ENCODE peak calls at places on chromosomes 4 and X, in four cellular contexts. One of them, this sample, is unnamed.

GRCh38 chr4:122583906-122584305 is 37.0 kb downstream of the IL21 start:
- DNase-seq in mucosa of gallbladder: no peak
- DNase-seq in fibroblast of lung: peak
- DNase-seq in naive B cell: no peak
- DNase-seq in this sample: no peak

GRCh38 chr4:22237155-22237751 is 278.6 kb downstream of the ADGRA3 start:
- DNase-seq in mucosa of gallbladder: peak
- DNase-seq in naive B cell: peak
- DNase-seq in fibroblast of lung: peak
- DNase-seq in this sample: peak

GRCh38 chr4:98653890-98654867 is 4.2 kb downstream of the TSPAN5 start:
- DNase-seq in mucosa of gallbladder: no peak
- DNase-seq in naive B cell: no peak
- DNase-seq in fibroblast of lung: peak
- DNase-seq in this sample: no peak

GRCh38 chr4:121666091-121666679 is 30.6 kb downstream of the ANXA5 start:
- DNase-seq in naive B cell: no peak
- DNase-seq in fibroblast of lung: no peak
- DNase-seq in mucosa of gallbladder: no peak
- DNase-seq in this sample: no peak

GRCh38 chrX:31227250-31227649 is 155.4 kb upstream of the FTHL17 start:
- DNase-seq in naive B cell: no peak
- DNase-seq in fibroblast of lung: no peak
- DNase-seq in mucosa of gallbladder: no peak
- DNase-seq in this sample: peak

GRCh38 chrX:119427024-119427794 is 28.1 kb downstream of the SLC25A43 start:
- DNase-seq in fibroblast of lung: peak
- DNase-seq in mucosa of gallbladder: no peak
- DNase-seq in naive B cell: peak
- DNase-seq in this sample: no peak

GRCh38 chrX:130109429-130110378 is 593 bp downstream of the ELF4 start:
- DNase-seq in mucosa of gallbladder: no peak
- DNase-seq in naive B cell: no peak
- DNase-seq in fibroblast of lung: peak
- DNase-seq in this sample: no peak

GRCh38 chrX:154356596-154356995 is 17.8 kb downstream of the FLNA start:
- DNase-seq in fibroblast of lung: no peak
- DNase-seq in mucosa of gallbladder: no peak
- DNase-seq in naive B cell: no peak
- DNase-seq in this sample: no peak

GRCh38 chrX:115902995-115903394 is 267.5 kb upstream of the AGTR2 start:
- DNase-seq in naive B cell: no peak
- DNase-seq in fibroblast of lung: no peak
- DNase-seq in mucosa of gallbladder: no peak
- DNase-seq in this sample: no peak

GRCh38 chr4:156238171-156238570 is 284.5 kb upstream of the CTSO start:
- DNase-seq in mucosa of gallbladder: no peak
- DNase-seq in naive B cell: no peak
- DNase-seq in fibroblast of lung: no peak
- DNase-seq in this sample: no peak

GRCh38 chrX:130114141-130114561 is 3.9 kb upstream of the ELF4 start:
- DNase-seq in fibroblast of lung: no peak
- DNase-seq in mucosa of gallbladder: no peak
- DNase-seq in naive B cell: no peak
- DNase-seq in this sample: no peak

GRCh38 chrX:48769230-48769629 is 7.7 kb downstream of the GLOD5 start:
- DNase-seq in fibroblast of lung: no peak
- DNase-seq in mucosa of gallbladder: no peak
- DNase-seq in naive B cell: no peak
- DNase-seq in this sample: peak

GRCh38 chr4:600850-601515 is 24.4 kb upstream of the PDE6B start:
- DNase-seq in naive B cell: no peak
- DNase-seq in fibroblast of lung: no peak
- DNase-seq in mucosa of gallbladder: no peak
- DNase-seq in this sample: no peak

GRCh38 chr4:162645381-162645780 is 481.6 kb upstream of the FSTL5 start:
- DNase-seq in mucosa of gallbladder: no peak
- DNase-seq in fibroblast of lung: no peak
- DNase-seq in naive B cell: no peak
- DNase-seq in this sample: peak

GRCh38 chr4:87270144-87270543 is 49.7 kb upstream of the KLHL8 start:
- DNase-seq in naive B cell: no peak
- DNase-seq in fibroblast of lung: peak
- DNase-seq in mucosa of gallbladder: peak
- DNase-seq in this sample: peak